ENCODE peak calls at places on chromosome 16, in four cellular contexts. One of them, this sample, is unnamed.
A peak's percentile ranks its signal among the peaks of the same experiment; 100 is the strongest.

GRCh38 chr16:30949655-30950515 is 1.0 kb downstream of the ORAI3 start:
- DNase-seq in astrocyte: peak; percentile 56
- DNase-seq in transverse colon: peak; percentile 84
- DNase-seq in mesendoderm: peak; percentile 94
- DNase-seq in this sample: peak; percentile 78

GRCh38 chr16:81556715-81557284 is 112.2 kb downstream of the CMIP start:
- DNase-seq in astrocyte: no peak
- DNase-seq in transverse colon: no peak
- DNase-seq in mesendoderm: no peak
- DNase-seq in this sample: no peak

GRCh38 chr16:11580451-11581086 is 6.2 kb downstream of the LITAF start:
- DNase-seq in astrocyte: no peak
- DNase-seq in transverse colon: no peak
- DNase-seq in mesendoderm: no peak
- DNase-seq in this sample: no peak

GRCh38 chr16:23950898-23951297 is 115.1 kb downstream of the PRKCB start:
- DNase-seq in astrocyte: no peak
- DNase-seq in mesendoderm: no peak
- DNase-seq in transverse colon: no peak
- DNase-seq in this sample: no peak

GRCh38 chr16:9092963-9093477 is 1.6 kb downstream of the HAPSTR1 start:
- DNase-seq in mesendoderm: peak; percentile 67
- DNase-seq in astrocyte: no peak
- DNase-seq in transverse colon: peak; percentile 42
- DNase-seq in this sample: no peak

GRCh38 chr16:25065899-25066298 is 45.6 kb upstream of the LCMT1 start:
- DNase-seq in transverse colon: no peak
- DNase-seq in mesendoderm: peak; percentile 59
- DNase-seq in astrocyte: no peak
- DNase-seq in this sample: no peak

GRCh38 chr16:77470851-77471250 is 36.0 kb upstream of the ADAMTS18 start:
- DNase-seq in astrocyte: no peak
- DNase-seq in transverse colon: no peak
- DNase-seq in mesendoderm: peak; percentile 13
- DNase-seq in this sample: no peak

GRCh38 chr16:69017036-69017783 is 88.2 kb upstream of the HAS3 start:
- DNase-seq in transverse colon: no peak
- DNase-seq in mesendoderm: peak; percentile 14
- DNase-seq in astrocyte: peak; percentile 81
- DNase-seq in this sample: peak; percentile 64

GRCh38 chr16:59698341-59698979 is 964.3 kb upstream of the GOT2 start:
- DNase-seq in transverse colon: no peak
- DNase-seq in astrocyte: peak; percentile 69
- DNase-seq in mesendoderm: no peak
- DNase-seq in this sample: no peak

DNA sequence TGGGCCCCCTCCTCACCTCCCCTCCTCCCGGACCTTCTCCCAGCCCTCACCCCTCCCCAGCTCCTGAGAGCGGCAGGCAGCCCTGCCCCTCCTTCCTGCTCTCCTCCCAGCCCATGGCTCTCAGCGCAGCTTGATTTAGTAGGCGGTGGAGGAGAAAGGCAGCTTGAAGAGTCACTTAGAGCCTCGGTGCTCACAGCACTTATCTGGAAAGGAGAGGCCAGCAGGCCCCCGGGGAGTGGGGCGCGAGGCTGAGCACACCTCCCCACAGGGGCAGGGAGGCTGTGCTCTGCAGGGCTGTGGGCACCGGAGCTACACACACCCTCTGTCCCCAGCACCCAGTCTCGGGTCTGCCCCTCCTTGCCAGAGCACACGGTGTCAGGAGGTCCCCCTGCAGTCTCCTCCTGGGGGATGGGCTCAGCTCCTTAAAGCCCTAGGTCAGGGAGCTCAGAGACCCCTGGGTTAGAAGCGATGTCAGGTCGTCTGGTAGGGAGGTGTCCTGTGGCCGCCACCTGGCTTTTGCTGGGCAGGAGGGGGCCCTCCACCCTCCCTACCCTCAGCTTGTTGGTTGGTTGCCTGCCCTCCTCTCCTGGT is 151.2 kb upstream of the GSE1 start:
- DNase-seq in mesendoderm: peak; percentile 91
- DNase-seq in transverse colon: no peak
- DNase-seq in astrocyte: peak; percentile 36
- DNase-seq in this sample: no peak
- H3K4me3 ChIP-seq in mesendoderm: no peak overlapping the region
- H3K4me3 ChIP-seq in transverse colon: peak overlapping the region; percentile 23
- H3K4me3 ChIP-seq in astrocyte: no peak overlapping the region
- H3K4me3 ChIP-seq in this sample: no peak overlapping the region

DNA sequence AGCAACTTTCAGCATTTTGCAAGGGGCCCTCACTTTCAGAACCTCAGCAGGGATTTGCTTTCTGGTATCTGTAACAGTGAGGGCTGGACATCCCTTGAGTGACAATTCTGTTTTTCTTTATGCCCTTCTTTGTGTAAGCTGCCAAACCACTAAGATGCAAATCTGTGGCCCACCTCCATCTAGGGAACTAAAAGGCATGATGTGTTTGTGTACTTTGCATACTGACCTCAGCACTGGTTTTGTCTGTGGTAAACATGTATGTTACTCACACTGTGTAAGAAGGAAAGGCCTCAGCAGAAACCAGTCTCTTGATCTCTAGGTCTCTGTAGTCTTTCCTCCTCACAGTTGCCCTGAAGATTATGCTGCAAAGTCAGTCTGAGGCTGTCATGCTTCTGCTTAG is 396.6 kb upstream of the DYNLRB2 start:
- DNase-seq in transverse colon: no peak
- DNase-seq in mesendoderm: no peak
- DNase-seq in astrocyte: peak; percentile 67
- DNase-seq in this sample: no peak
- H3K36me3 ChIP-seq in transverse colon: no peaks in the 10 kb centered on the region
- H3K36me3 ChIP-seq in mesendoderm: no peaks in the 10 kb centered on the region
- H3K36me3 ChIP-seq in astrocyte: no peaks in the 10 kb centered on the region
- H3K36me3 ChIP-seq in this sample: no peaks in the 10 kb centered on the region

GRCh38 chr16:64964126-64964540 is 157.7 kb downstream of the CDH11 start:
- DNase-seq in astrocyte: peak; percentile 84
- DNase-seq in mesendoderm: no peak
- DNase-seq in transverse colon: no peak
- DNase-seq in this sample: no peak
- H3K4me3 ChIP-seq in astrocyte: no peak overlapping the region
- H3K4me3 ChIP-seq in mesendoderm: no peak overlapping the region
- H3K4me3 ChIP-seq in transverse colon: no peak overlapping the region
- H3K4me3 ChIP-seq in this sample: no peak overlapping the region

GRCh38 chr16:88723911-88724310 is 17.6 kb downstream of the CTU2 start:
- DNase-seq in transverse colon: no peak
- DNase-seq in mesendoderm: no peak
- DNase-seq in astrocyte: no peak
- DNase-seq in this sample: no peak

GRCh38 chr16:88725609-88726407 is 19.5 kb downstream of the CTU2 start:
- DNase-seq in astrocyte: no peak
- DNase-seq in mesendoderm: no peak
- DNase-seq in transverse colon: no peak
- DNase-seq in this sample: no peak

GRCh38 chr16:88726408-88726749 is 20.1 kb downstream of the CTU2 start:
- DNase-seq in mesendoderm: no peak
- DNase-seq in astrocyte: no peak
- DNase-seq in transverse colon: no peak
- DNase-seq in this sample: no peak

GRCh38 chr16:88723507-88723887 is 17.2 kb downstream of the CTU2 start:
- DNase-seq in astrocyte: no peak
- DNase-seq in mesendoderm: no peak
- DNase-seq in transverse colon: no peak
- DNase-seq in this sample: no peak

GRCh38 chr16:88724855-88725555 is 18.7 kb downstream of the CTU2 start:
- DNase-seq in mesendoderm: no peak
- DNase-seq in astrocyte: no peak
- DNase-seq in transverse colon: no peak
- DNase-seq in this sample: no peak
- H3K36me3 ChIP-seq in mesendoderm: peaks cover 1% of the 10 kb centered on the region
- H3K36me3 ChIP-seq in astrocyte: peaks cover 8% of the 10 kb centered on the region
- H3K36me3 ChIP-seq in transverse colon: no peaks in the 10 kb centered on the region
- H3K36me3 ChIP-seq in this sample: peaks cover 7% of the 10 kb centered on the region

GRCh38 chr16:46882304-46882939 is 1.7 kb upstream of the GPT2 start:
- DNase-seq in mesendoderm: no peak
- DNase-seq in transverse colon: no peak
- DNase-seq in astrocyte: no peak
- DNase-seq in this sample: no peak

GRCh38 chr16:46884513-46885293 is 541 bp downstream of the GPT2 start:
- DNase-seq in astrocyte: no peak
- DNase-seq in transverse colon: peak; percentile 28
- DNase-seq in mesendoderm: peak; percentile 36
- DNase-seq in this sample: no peak

GRCh38 chr16:46883353-46883689 is 841 bp upstream of the GPT2 start:
- DNase-seq in transverse colon: peak; percentile 17
- DNase-seq in mesendoderm: no peak
- DNase-seq in astrocyte: no peak
- DNase-seq in this sample: no peak

GRCh38 chr16:46883690-46884512 is at the start of gene GPT2:
- DNase-seq in mesendoderm: peak; percentile 98
- DNase-seq in astrocyte: peak; percentile 87
- DNase-seq in transverse colon: peak; percentile 98
- DNase-seq in this sample: peak; percentile 78

DNA sequence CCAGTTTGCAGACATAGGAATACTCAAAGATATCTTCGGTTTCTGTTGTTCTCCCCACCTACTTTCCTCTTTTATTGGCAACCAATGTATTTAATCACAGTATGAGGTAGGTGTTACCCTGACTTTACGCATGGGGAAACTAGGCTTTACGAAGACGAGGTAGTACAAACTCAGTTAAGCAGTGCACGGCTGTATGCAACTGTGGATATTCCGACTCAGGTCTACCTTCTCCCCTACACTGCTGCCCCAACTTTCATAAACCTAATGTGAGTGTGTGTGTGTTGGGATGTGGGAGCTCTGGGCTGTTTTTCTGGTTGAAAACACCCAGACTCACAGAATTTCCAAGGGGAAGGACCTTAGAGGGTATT is 1.2 kb upstream of the GPT2 start:
- DNase-seq in mesendoderm: no peak
- DNase-seq in transverse colon: no peak
- DNase-seq in astrocyte: no peak
- DNase-seq in this sample: no peak
- H3K4me3 ChIP-seq in mesendoderm: no peak overlapping the region
- H3K4me3 ChIP-seq in transverse colon: no peak overlapping the region
- H3K4me3 ChIP-seq in astrocyte: peak overlapping the region; percentile 88
- H3K4me3 ChIP-seq in this sample: no peak overlapping the region

GRCh38 chr16:87259431-87259830 is 57.8 kb downstream of the C16orf95 start:
- DNase-seq in mesendoderm: no peak
- DNase-seq in astrocyte: no peak
- DNase-seq in transverse colon: no peak
- DNase-seq in this sample: no peak
- H3K36me3 ChIP-seq in mesendoderm: no peaks in the 10 kb centered on the region
- H3K36me3 ChIP-seq in astrocyte: no peaks in the 10 kb centered on the region
- H3K36me3 ChIP-seq in transverse colon: no peaks in the 10 kb centered on the region
- H3K36me3 ChIP-seq in this sample: no peaks in the 10 kb centered on the region

GRCh38 chr16:29743475-29743826 is 2.3 kb downstream of the C16orf54 start:
- DNase-seq in astrocyte: no peak
- DNase-seq in mesendoderm: no peak
- DNase-seq in transverse colon: no peak
- DNase-seq in this sample: no peak
- H3K4me3 ChIP-seq in astrocyte: no peak overlapping the region
- H3K4me3 ChIP-seq in mesendoderm: no peak overlapping the region
- H3K4me3 ChIP-seq in transverse colon: no peak overlapping the region
- H3K4me3 ChIP-seq in this sample: no peak overlapping the region

GRCh38 chr16:4455081-4455480 is 19.3 kb downstream of the NMRAL1 start:
- DNase-seq in transverse colon: no peak
- DNase-seq in astrocyte: no peak
- DNase-seq in mesendoderm: no peak
- DNase-seq in this sample: no peak
- H3K36me3 ChIP-seq in transverse colon: no peaks in the 10 kb centered on the region
- H3K36me3 ChIP-seq in astrocyte: peaks cover 33% of the 10 kb centered on the region
- H3K36me3 ChIP-seq in mesendoderm: peaks cover 6% of the 10 kb centered on the region
- H3K36me3 ChIP-seq in this sample: peaks cover 3% of the 10 kb centered on the region

DNA sequence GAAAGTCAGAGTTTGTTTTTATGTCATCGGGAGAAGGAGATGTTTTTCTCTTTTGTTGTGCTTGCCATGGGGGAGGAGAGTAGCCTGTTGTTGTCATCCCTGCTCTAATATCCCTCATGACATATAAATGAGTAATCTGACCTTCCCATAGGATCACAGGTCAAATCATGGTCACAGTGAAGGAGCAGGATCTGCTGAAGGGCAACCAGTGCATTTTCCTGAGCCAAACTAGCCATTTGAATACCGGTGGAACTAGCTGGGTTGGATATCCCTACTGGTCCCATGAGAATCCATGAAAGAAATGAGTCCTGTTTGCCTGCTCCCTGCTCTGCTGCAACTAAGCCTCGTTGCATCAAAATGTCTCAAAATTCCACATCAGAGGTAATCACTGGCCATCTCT is 211.6 kb upstream of the ERCC4 start:
- DNase-seq in mesendoderm: peak; percentile 5
- DNase-seq in transverse colon: no peak
- DNase-seq in astrocyte: no peak
- DNase-seq in this sample: no peak
- H3K4me3 ChIP-seq in mesendoderm: no peak overlapping the region
- H3K4me3 ChIP-seq in transverse colon: no peak overlapping the region
- H3K4me3 ChIP-seq in astrocyte: no peak overlapping the region
- H3K4me3 ChIP-seq in this sample: no peak overlapping the region

This sample was measured in kidney epithelial cell.